ENCODE peak calls at places on chromosomes 6 and 20, in ten cellular contexts. C is T-helper 1 cell, V is choroid plexus epithelial cell, I is SJSA1, Y is mesothelial cell of epicardium, O is SW480, K is heart right ventricle, T is putamen, W is epithelial cell of prostate, D is NCI-H460. S is an unnamed sample.

GRCh38 chr6:159068904-159069578 is 24.2 kb upstream of the TAGAP start:
- DNase-seq in Y (no peak), V (no peak), T (no peak), W (no peak), D (no peak), O (no peak), I (no peak), K (no peak), C (no peak), S (no peak)

GRCh38 chr6:12138377-12138776 is 126.3 kb downstream of the HIVEP1 start:
- DNase-seq in W (no peak), T (no peak), D (no peak), Y (no peak), C (peak), I (no peak), V (no peak), K (no peak), O (no peak), S (peak)

GRCh38 chr6:75922226-75922625 is 150.2 kb downstream of the IMPG1 start:
- DNase-seq in D (no peak), K (no peak), C (no peak), T (no peak), Y (no peak), O (peak), V (peak), W (no peak), I (no peak), S (no peak)

GRCh38 chr6:73665686-73666319 is 12.0 kb upstream of the SLC17A5 start:
- DNase-seq in I (no peak), C (peak), V (peak), T (no peak), D (no peak), W (no peak), O (no peak), Y (no peak), K (no peak), S (no peak)

GRCh38 chr6:9398794-9399373 is 963.5 kb upstream of the SLC35B3 start:
- DNase-seq in C (peak), W (no peak), K (peak), V (peak), D (no peak), T (peak), Y (no peak), I (no peak), O (no peak), S (no peak)

GRCh38 chr6:111723412-111723970 is 117.8 kb upstream of the TRAF3IP2 start:
- DNase-seq in I (no peak), W (no peak), O (no peak), D (no peak), V (no peak), K (no peak), T (no peak), Y (no peak), C (no peak), S (no peak)

GRCh38 chr20:17456226-17456625 is 75.0 kb downstream of the BFSP1 start:
- DNase-seq in C (no peak), D (no peak), Y (no peak), V (no peak), W (no peak), I (no peak), T (no peak), O (no peak), K (no peak), S (no peak)

GRCh38 chr6:95091823-95092436 is 485.4 kb upstream of the MANEA start:
- DNase-seq in V (peak), Y (no peak), T (peak), D (peak), W (no peak), C (peak), O (peak), K (no peak), I (peak), S (peak)